ENCODE peak calls at places on chromosomes 7 and 10, in seven cellular contexts. Z, W, O, V, M, S and U are unnamed samples.
A peak's percentile ranks its signal among the peaks of the same experiment; 100 is the strongest.

GRCh38 chr10:116056445-116057293 is 216.3 kb downstream of the GFRA1 start:
- DNase-seq in O (no peak), M (no peak), V (no peak), Z (no peak), W (no peak), S (no peak), U (no peak)

GRCh38 chr10:90614631-90615030 is 243.2 kb downstream of the HTR7 start:
- DNase-seq in S (no peak), Z (no peak), O (no peak), V (no peak), W (no peak), M (no peak), U (no peak)

GRCh38 chr10:11874568-11875182 is 51.5 kb downstream of the PROSER2 start:
- DNase-seq in W (no peak), Z (no peak), V (peak; percentile 86), O (peak; percentile 31), S (peak; percentile 94), M (peak; percentile 72), U (peak; percentile 89)

GRCh38 chr10:6601224-6601805 is 21.2 kb upstream of the PRKCQ start:
- DNase-seq in O (no peak), S (no peak), Z (no peak), M (no peak), W (no peak), V (no peak), U (no peak)

GRCh38 chr10:61882621-61883375 is 18.7 kb upstream of the ARID5B start:
- DNase-seq in W (no peak), M (peak; percentile 81), S (no peak), V (no peak), Z (no peak), O (peak; percentile 88), U (no peak)

GRCh38 chr10:75108684-75109458 is 2.6 kb upstream of the SAMD8 start:
- DNase-seq in S (peak; percentile 91), Z (no peak), O (no peak), M (no peak), W (peak; percentile 21), V (no peak), U (peak; percentile 82)

GRCh38 chr7:74474271-74474865 is 20.7 kb downstream of the GTF2IRD1 start:
- DNase-seq in S (no peak), V (no peak), O (peak; percentile 35), Z (no peak), W (no peak), M (no peak), U (no peak)

GRCh38 chr10:58588673-58589265 is 76.1 kb downstream of the BICC1 start:
- DNase-seq in Z (no peak), M (peak; percentile 35), V (no peak), S (peak; percentile 26), O (no peak), W (no peak), U (peak; percentile 36)

GRCh38 chr7:44587843-44588711 is 6.0 kb upstream of the TMED4 start:
- DNase-seq in O (peak; percentile 34), S (no peak), Z (peak; percentile 74), W (peak; percentile 73), V (peak; percentile 74), M (peak; percentile 51), U (peak; percentile 29)

GRCh38 chr7:64494912-64495461 is 67.9 kb downstream of the ZNF680 start:
- DNase-seq in M (no peak), W (no peak), O (no peak), S (no peak), V (no peak), Z (no peak), U (peak; percentile 62)

GRCh38 chr10:94062611-94063010 is 68.9 kb downstream of the PLCE1 start:
- DNase-seq in O (no peak), M (no peak), V (no peak), S (no peak), W (no peak), Z (no peak), U (no peak)

GRCh38 chr10:79463578-79464496 is 18.4 kb upstream of the ZCCHC24 start:
- DNase-seq in M (no peak), Z (no peak), V (no peak), O (no peak), W (no peak), S (no peak), U (no peak)

GRCh38 chr7:42878303-42878702 is 33.6 kb downstream of the C7orf25 start:
- DNase-seq in S (no peak), V (no peak), O (no peak), M (no peak), W (no peak), Z (no peak), U (no peak)

GRCh38 chr10:98376485-98376884 is 38.5 kb downstream of the PYROXD2 start:
- DNase-seq in V (peak; percentile 49), W (no peak), Z (no peak), O (peak; percentile 68), S (no peak), M (no peak), U (no peak)

GRCh38 chr10:121049923-121050322 is 198.8 kb downstream of the WDR11 start:
- DNase-seq in W (no peak), M (no peak), V (no peak), O (no peak), S (no peak), Z (no peak), U (no peak)

GRCh38 chr7:77467453-77467852 is 51.3 kb upstream of the GSAP start:
- DNase-seq in W (no peak), S (no peak), O (no peak), Z (no peak), M (no peak), V (no peak), U (no peak)
- H2AFZ ChIP-seq in W (no peak overlapping the region), S (no peak overlapping the region), O (peak overlapping the region; percentile 48), Z (no peak overlapping the region), M (no peak overlapping the region), V (no peak overlapping the region), U (no peak overlapping the region)

GRCh38 chr7:99311702-99312101 is 14.0 kb upstream of the ARPC1A start:
- DNase-seq in W (no peak), Z (no peak), O (no peak), M (peak; percentile 39), V (no peak), S (no peak), U (no peak)
- TF ChIP-seq CTCF in W (no peak), Z (no peak), O (no peak), M (peak; percentile 5), V (no peak), S (no peak), U (no peak)

DNA sequence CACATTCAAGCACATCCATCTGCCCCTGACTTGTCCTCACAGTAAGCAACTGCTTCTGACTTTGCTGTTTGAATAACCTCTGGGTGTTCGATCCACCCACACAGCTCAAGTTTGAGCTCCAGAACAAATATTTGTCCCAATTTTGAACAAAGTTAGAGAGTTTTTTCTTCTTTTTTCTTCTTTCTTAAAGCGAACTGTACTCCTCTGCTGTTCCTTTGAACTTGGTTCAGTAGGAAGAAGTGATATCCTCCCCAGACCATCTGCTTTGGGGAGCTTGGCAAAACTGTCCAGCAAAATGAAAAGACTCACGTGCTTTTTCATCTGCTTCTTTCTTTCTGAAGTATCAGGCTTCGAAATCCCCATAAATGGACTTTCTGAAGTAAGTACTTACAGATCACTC is at the start of gene ITIH2:
- DNase-seq in M (no peak), W (no peak), O (no peak), V (no peak), Z (no peak), S (no peak), U (no peak)
- H2AFZ ChIP-seq in M (no peak within 1 kb of the TSS), W (no peak within 1 kb of the TSS), O (no peak within 1 kb of the TSS), V (no peak within 1 kb of the TSS), Z (no peak within 1 kb of the TSS), S (no peak within 1 kb of the TSS), U (peak within 1 kb of the TSS; percentile 66)

GRCh38 chr10:106355450-106355849 is 809.1 kb downstream of the SORCS1 start:
- DNase-seq in M (no peak), S (no peak), V (no peak), Z (no peak), O (no peak), W (no peak), U (peak; percentile 46)
- TF ChIP-seq CTCF in M (peak; percentile 25), S (no peak), V (peak; percentile 26), Z (peak; percentile 12), O (peak; percentile 3), W (peak; percentile 70), U (peak; percentile 53)